ENCODE peak calls at places on chromosome 12, in four cellular contexts. Q, O, P and T are unnamed samples.

GRCh38 chr12:2198088-2198501 is 145.3 kb downstream of the CACNA1C start:
- DNase-seq in Q (no peak), P (peak), O (no peak), T (no peak)

GRCh38 chr12:53481108-53481442 is 18.2 kb downstream of the MAP3K12 start:
- DNase-seq in O (no peak), P (no peak), Q (no peak), T (no peak)

GRCh38 chr12:31521972-31522371 is 69.0 kb downstream of the DENND5B start:
- DNase-seq in Q (no peak), P (no peak), O (no peak), T (no peak)

GRCh38 chr12:53788892-53789291 is 37.1 kb upstream of the CISTR start:
- DNase-seq in O (no peak), Q (no peak), P (no peak), T (no peak)

GRCh38 chr12:80709811-80710726 is 2.6 kb downstream of the MYF6 start:
- DNase-seq in O (no peak), Q (no peak), P (no peak), T (peak)

GRCh38 chr12:120940799-120941198 is 36.6 kb upstream of the SPPL3 start:
- DNase-seq in P (no peak), Q (no peak), O (no peak), T (no peak)

GRCh38 chr12:31019561-31020308 is 53.9 kb upstream of the DDX11 start:
- DNase-seq in P (no peak), O (no peak), Q (no peak), T (no peak)

GRCh38 chr12:39595923-39596322 is 23.7 kb downstream of the ABCD2 start:
- DNase-seq in P (no peak), Q (no peak), O (no peak), T (no peak)

GRCh38 chr12:69129014-69129413 is 110.4 kb upstream of the CPSF6 start:
- DNase-seq in O (no peak), P (no peak), Q (no peak), T (no peak)

GRCh38 chr12:21546721-21547120 is 20.6 kb downstream of the SPX start:
- DNase-seq in Q (no peak), O (no peak), P (no peak), T (no peak)

GRCh38 chr12:49552014-49552413 is 13.2 kb downstream of the KCNH3 start:
- DNase-seq in P (no peak), O (no peak), Q (no peak), T (no peak)

GRCh38 chr12:54022960-54023884 is 5.0 kb upstream of the HOXC6 start:
- DNase-seq in P (no peak), O (no peak), Q (no peak), T (no peak)

GRCh38 chr12:65631621-65632111 is 192.6 kb upstream of the HMGA2 start:
- DNase-seq in P (no peak), Q (no peak), O (no peak), T (peak)
- TF ChIP-seq SP1 in P (no peak), Q (no peak), O (no peak), T (no peak)

DNA sequence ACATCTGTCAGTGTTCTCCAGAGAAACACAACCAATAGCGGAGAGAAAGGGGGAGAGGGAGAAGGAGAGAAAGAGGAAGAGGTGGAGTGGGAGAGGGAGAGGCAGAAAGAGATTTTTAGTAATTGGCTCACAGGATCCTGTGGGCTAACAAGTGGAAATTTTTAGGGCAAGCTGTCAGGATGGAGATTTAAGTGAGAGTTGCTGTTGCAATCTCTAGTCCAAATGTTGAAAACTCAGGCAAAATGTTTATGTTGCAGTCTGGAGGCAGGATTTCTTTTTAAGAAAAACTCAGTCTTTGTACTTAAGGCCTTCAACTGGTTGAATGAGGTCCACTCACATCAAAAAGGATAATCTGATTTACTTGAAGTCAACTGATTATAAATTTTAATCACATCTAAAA is 12.5 kb upstream of the GLIPR1L2 start:
- DNase-seq in O (no peak), P (no peak), Q (no peak), T (no peak)
- TF ChIP-seq CBX5 in O (no peak), P (no peak), Q (no peak), T (no peak)

DNA sequence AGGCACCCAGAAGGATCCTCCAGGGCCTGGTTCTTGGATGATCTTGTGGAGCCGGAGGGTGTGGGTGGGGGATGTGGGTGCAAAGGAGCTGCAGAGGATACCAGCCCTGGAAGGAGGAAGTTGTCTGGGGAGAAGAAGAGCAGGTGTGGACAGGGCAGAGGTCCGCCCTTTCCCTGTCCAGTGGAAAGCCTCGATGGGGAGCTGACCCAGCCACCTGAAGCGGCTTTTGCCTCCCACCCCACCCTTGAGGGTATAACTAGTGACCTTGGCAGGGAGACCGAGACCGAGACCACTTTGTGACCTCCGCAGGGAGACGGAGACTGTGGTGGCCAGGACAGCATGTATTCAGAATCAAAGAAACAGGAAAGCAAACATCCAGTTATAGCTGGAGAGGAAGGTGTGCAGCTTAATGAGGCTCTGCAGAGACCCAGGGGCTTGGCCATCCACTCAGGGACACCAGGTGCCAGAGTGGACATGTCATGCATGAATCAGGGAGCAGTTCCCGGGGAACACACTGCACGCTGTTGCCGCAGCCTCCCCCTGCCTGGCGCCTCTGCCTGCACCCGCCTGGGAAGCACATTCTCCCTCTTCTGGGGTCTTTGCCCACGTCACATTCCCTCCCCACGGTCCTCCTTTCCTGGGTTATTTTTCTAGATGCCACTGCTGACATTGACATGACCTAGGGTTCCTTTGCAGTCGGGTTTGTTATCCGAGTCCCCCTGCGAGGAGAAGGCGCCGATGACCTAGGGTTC is 87.7 kb downstream of the ADGRD1 start:
- DNase-seq in Q (no peak), O (no peak), P (no peak), T (no peak)
- TF ChIP-seq SP1 in Q (no peak), O (no peak), P (no peak), T (no peak)

DNA sequence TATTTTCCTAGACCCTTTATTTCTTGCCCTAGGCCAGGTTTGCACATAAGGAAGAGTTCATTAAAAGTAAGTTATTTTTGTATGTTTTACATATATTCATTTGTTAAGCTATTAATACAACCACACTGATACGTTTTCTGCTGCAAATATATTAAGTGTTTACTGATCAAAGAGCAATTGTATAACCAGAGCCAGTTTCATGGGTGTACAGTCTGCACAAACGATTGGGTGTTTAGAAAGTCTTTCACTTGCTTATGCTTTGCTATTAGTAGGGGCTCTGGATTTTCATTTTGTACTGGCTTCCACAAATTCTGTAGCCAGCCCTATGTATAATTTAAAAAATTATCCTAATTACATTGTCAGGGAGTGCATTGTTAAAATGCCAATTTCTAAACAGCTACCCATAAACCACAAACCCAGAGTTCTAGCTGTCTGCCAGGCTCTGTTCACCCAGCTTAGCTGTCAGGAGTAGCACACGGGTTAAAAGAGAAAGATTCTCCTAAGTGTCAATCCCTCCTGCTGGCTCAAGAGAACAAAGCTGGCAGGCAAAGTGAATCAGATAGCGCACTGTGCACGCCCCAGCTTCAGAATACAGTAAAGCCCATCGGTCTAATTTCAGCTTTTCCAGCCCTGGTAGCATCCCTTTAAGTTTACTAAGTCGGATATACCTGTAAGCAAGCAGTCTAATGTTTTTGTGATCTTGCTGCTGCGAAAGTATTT is 151.0 kb upstream of the LMO3 start:
- DNase-seq in Q (peak), O (no peak), P (no peak), T (no peak)
- TF ChIP-seq CBX5 in Q (no peak), O (no peak), P (no peak), T (no peak)

DNA sequence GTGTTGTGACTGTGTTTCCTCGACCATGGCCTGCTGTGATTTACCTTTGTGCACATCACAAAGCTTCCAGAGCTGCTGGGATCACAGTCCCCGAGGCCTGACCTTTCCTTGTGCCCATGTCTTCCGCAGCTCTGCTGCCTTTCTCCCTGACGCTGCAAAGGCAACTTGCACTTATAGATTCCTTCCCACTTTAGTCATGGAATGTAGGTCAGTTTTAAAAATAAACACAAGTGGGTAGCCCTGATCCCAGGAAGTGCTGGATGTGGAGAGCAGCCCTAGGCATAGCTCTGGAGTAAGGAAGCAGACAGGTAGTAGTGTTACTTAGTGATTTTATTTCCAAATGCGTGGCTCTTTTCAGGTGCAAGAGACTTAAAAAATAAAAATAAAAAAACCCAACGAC is 825.7 kb downstream of the AACS start:
- DNase-seq in P (no peak), Q (no peak), O (no peak), T (no peak)
- TF ChIP-seq SP1 in P (no peak), Q (no peak), O (no peak), T (no peak)

GRCh38 chr12:46153267-46153872 is 115.5 kb downstream of the SLC38A1 start:
- DNase-seq in O (no peak), P (no peak), Q (no peak), T (peak)
- TF ChIP-seq CBX5 in O (no peak), P (no peak), Q (no peak), T (no peak)

GRCh38 chr12:117738233-117738632 is 230.6 kb downstream of the KSR2 start:
- DNase-seq in P (no peak), O (no peak), Q (no peak), T (no peak)
- TF ChIP-seq SP1 in P (no peak), O (no peak), Q (no peak), T (no peak)

GRCh38 chr12:52089491-52089890 is 10.0 kb downstream of the SMIM41 start:
- DNase-seq in O (peak), P (no peak), Q (no peak), T (no peak)
- TF ChIP-seq CBX5 in O (no peak), P (no peak), Q (no peak), T (no peak)

GRCh38 chr12:6538420-6539275 is 4.3 kb downstream of the GAPDH start:
- DNase-seq in P (no peak), Q (no peak), O (no peak), T (peak)
- TF ChIP-seq SP1 in P (no peak), Q (no peak), O (no peak), T (no peak)